ENCODE peak calls at places on chromosomes 4 and X, in nine cellular contexts. P is adrenal gland; C is heart left ventricle; T is GM12878; E is CD4-positive, CD25-positive, alpha-beta regulatory T cell; K is psoas muscle; W is breast epithelium; J is brain microvascular endothelial cell; U is HL-60. I is an unnamed sample.

GRCh38 chr4:2858451-2859217 is 15.0 kb downstream of the ADD1 start:
- DNase-seq in T (no peak), E (no peak), P (peak; percentile 57), U (peak; percentile 57), K (no peak), W (no peak), C (no peak), J (peak; percentile 42), I (no peak)

GRCh38 chr4:56049428-56050212 is 100.9 kb downstream of the CEP135 start:
- DNase-seq in K (no peak), P (no peak), C (no peak), W (no peak), J (peak; percentile 10), T (no peak), E (no peak), U (peak; percentile 23), I (no peak)

GRCh38 chr4:104942990-104943758 is 203.5 kb upstream of the TET2 start:
- DNase-seq in U (no peak), T (peak; percentile 55), E (no peak), P (no peak), W (no peak), J (no peak), K (no peak), C (no peak), I (no peak)

GRCh38 chr4:73870260-73870659 is 1.1 kb downstream of the CXCL1 start:
- DNase-seq in W (no peak), T (no peak), K (no peak), U (no peak), E (no peak), P (no peak), C (no peak), J (no peak), I (peak; percentile 68)

GRCh38 chrX:44474410-44474809 is 68.2 kb downstream of the FUNDC1 start:
- DNase-seq in J (no peak), W (peak; percentile 28), P (no peak), C (no peak), E (no peak), U (no peak), T (no peak), K (no peak), I (no peak)

GRCh38 chr4:85747871-85748491 is 273.0 kb downstream of the ARHGAP24 start:
- DNase-seq in K (no peak), J (peak; percentile 77), P (peak; percentile 49), W (no peak), C (peak; percentile 37), E (no peak), T (no peak), U (peak; percentile 59), I (peak; percentile 36)

GRCh38 chr4:158903472-158904043 is 134.7 kb downstream of the FNIP2 start:
- DNase-seq in T (no peak), E (no peak), U (no peak), P (no peak), W (no peak), J (no peak), C (no peak), K (no peak), I (no peak)

GRCh38 chr4:75940692-75941253 is at the start of gene NAAA:
- DNase-seq in T (no peak), W (peak; percentile 55), U (peak; percentile 85), C (peak; percentile 77), E (peak; percentile 82), K (peak; percentile 92), P (peak; percentile 90), J (peak; percentile 25), I (peak; percentile 85)

GRCh38 chr4:4859010-4859798 is at the start of gene MSX1:
- DNase-seq in P (peak; percentile 91), K (peak; percentile 91), T (no peak), J (peak; percentile 72), W (peak; percentile 59), U (peak; percentile 7), E (no peak), C (peak; percentile 90), I (peak; percentile 82)

GRCh38 chr4:62549601-62550000 is 1349.5 kb downstream of the ADGRL3 start:
- DNase-seq in C (no peak), U (no peak), W (no peak), K (no peak), T (no peak), J (no peak), P (no peak), E (no peak), I (no peak)

GRCh38 chr4:100895572-100896197 is 377.9 kb upstream of the EMCN start:
- DNase-seq in J (no peak), E (peak; percentile 46), T (peak; percentile 19), P (no peak), W (no peak), C (no peak), U (no peak), K (no peak), I (no peak)

GRCh38 chr4:126853715-126854114 is 779.0 kb upstream of the INTU start:
- DNase-seq in K (no peak), J (no peak), C (no peak), U (no peak), P (no peak), E (no peak), T (no peak), W (no peak), I (no peak)

GRCh38 chr4:126851391-126851790 is 781.4 kb upstream of the INTU start:
- DNase-seq in P (no peak), E (no peak), J (no peak), C (no peak), K (no peak), U (no peak), T (no peak), W (no peak), I (no peak)

GRCh38 chr4:126850286-126850685 is 782.5 kb upstream of the INTU start:
- DNase-seq in E (no peak), T (no peak), C (no peak), W (no peak), J (peak; percentile 95), U (no peak), K (no peak), P (no peak), I (no peak)
- H3K27ac ChIP-seq in E (no peak overlapping the region), T (no peak overlapping the region), C (no peak overlapping the region), W (no peak overlapping the region), J (no peak overlapping the region), U (no peak overlapping the region), K (no peak overlapping the region), P (no peak overlapping the region), I (no peak overlapping the region)

DNA sequence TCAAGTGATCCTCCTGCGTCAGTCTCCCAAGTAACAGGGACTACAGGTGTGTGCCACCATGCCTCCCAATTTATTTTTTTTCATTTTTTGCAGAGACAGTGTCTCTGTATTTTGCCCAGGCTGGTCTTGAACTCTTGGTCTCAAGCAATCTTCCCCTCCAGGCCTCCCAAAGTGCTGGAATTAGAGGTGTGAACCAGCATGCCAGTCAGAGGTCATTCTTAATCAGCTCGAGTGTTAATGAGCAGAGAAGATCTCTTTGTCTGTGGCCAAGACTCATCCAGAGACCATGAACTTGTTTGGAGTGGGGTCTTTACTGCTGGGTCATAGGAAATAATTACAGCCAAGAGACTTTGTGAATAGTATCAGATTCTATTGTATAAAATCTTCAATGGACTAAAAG is 99.2 kb upstream of the AP1S2 start:
- DNase-seq in E (no peak), W (no peak), P (no peak), J (no peak), K (no peak), U (no peak), T (no peak), C (no peak), I (no peak)
- H3K27me3 ChIP-seq in E (no peaks in the 10 kb centered on the region), W (no peaks in the 10 kb centered on the region), P (no peaks in the 10 kb centered on the region), J (no peaks in the 10 kb centered on the region), K (no peaks in the 10 kb centered on the region), U (no peaks in the 10 kb centered on the region), T (no peaks in the 10 kb centered on the region), C (no peaks in the 10 kb centered on the region), I (no peaks in the 10 kb centered on the region)

GRCh38 chrX:135421537-135421931 is 210 bp upstream of the SMIM10L2A start:
- DNase-seq in W (peak; percentile 75), J (peak; percentile 21), T (peak; percentile 19), C (peak; percentile 88), E (peak; percentile 82), K (peak; percentile 89), U (peak; percentile 68), P (peak; percentile 92), I (peak; percentile 86)

GRCh38 chrX:135425026-135425425 is 3.3 kb downstream of the SMIM10L2A start:
- DNase-seq in U (no peak), J (no peak), E (no peak), P (no peak), W (no peak), C (no peak), T (no peak), K (no peak), I (no peak)

GRCh38 chrX:135424469-135424868 is 2.7 kb downstream of the SMIM10L2A start:
- DNase-seq in W (no peak), T (no peak), E (no peak), J (no peak), U (no peak), C (no peak), K (no peak), P (no peak), I (no peak)

GRCh38 chrX:135421932-135422809 is at the start of gene SMIM10L2A:
- DNase-seq in W (no peak), C (no peak), U (no peak), P (no peak), J (no peak), T (no peak), E (no peak), K (no peak), I (no peak)

DNA sequence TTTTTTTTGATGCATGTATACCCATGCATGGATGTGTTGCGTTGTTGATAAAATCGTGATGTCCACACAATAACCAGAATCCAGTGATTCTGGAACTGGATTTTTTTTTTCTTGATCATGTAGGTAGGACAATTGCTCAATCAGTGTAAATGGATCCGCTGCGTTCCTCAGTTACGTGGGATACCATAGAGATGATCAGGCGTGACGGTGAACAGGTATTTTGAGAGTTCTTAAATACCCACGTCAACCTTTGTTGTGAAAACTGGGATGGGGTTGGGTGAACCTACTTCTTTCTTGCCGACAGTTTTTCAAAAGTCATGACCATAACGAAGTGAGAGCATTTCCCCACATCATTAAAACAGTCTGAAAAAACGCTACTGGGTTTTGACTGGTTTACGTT is 913 bp upstream of the SMIM10L2A start:
- DNase-seq in C (no peak), U (no peak), E (no peak), P (no peak), J (no peak), T (no peak), W (no peak), K (no peak), I (no peak)
- H3K4me3 ChIP-seq in C (peak overlapping the region; percentile 71), U (no peak overlapping the region), E (no peak overlapping the region), P (no peak overlapping the region), J (no peak overlapping the region), T (no peak overlapping the region), W (no peak overlapping the region), K (no peak overlapping the region), I (no peak overlapping the region)

GRCh38 chrX:13607996-13608365 is 38.6 kb downstream of the EGFL6 start:
- DNase-seq in E (no peak), T (no peak), W (no peak), K (no peak), C (no peak), J (no peak), P (no peak), U (no peak), I (no peak)

GRCh38 chrX:13607356-13607995 is 38.1 kb downstream of the EGFL6 start:
- DNase-seq in E (no peak), P (no peak), J (no peak), W (no peak), T (no peak), U (no peak), K (no peak), C (no peak), I (no peak)

DNA sequence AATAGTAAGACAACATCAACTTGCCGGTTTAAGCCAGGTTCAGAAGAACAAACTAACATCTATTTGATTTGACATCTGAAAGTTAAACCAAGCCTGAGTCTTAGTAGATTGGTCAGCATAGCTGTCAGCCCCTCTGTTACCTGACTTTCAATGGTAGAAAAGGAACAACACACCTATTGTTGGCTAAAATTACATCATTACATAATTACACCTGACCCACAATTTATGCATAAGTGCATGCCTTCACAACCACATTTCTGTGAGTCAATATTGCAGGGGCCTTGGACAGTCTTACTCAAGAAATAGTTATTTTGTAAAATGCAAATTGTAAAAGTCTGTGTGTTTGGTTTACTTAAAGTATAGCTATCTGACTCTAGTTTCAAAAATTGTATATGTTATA is 36.2 kb downstream of the EGFL6 start:
- DNase-seq in E (no peak), C (no peak), T (no peak), W (no peak), K (no peak), U (no peak), P (no peak), J (no peak), I (no peak)
- H3K27ac ChIP-seq in E (no peak overlapping the region), C (no peak overlapping the region), T (no peak overlapping the region), W (no peak overlapping the region), K (no peak overlapping the region), U (no peak overlapping the region), P (no peak overlapping the region), J (no peak overlapping the region), I (no peak overlapping the region)